ENCODE peak calls at places on chromosomes 2 and 18, in seven cellular contexts. Z, X, J, V, R, F and Q are unnamed samples.

GRCh38 chr18:48408111-48408726 is 964 bp downstream of the ZBTB7C start:
- DNase-seq in J (peak; percentile 28), F (no peak), R (no peak), X (no peak), Z (peak; percentile 21), V (no peak), Q (no peak)

GRCh38 chr18:37586641-37587225 is 21.1 kb upstream of the CELF4 start:
- DNase-seq in F (no peak), Z (no peak), R (no peak), V (no peak), J (no peak), X (no peak), Q (no peak)

GRCh38 chr18:11981633-11982366 is 493 bp downstream of the IMPA2 start:
- DNase-seq in Z (peak; percentile 42), V (no peak), X (peak; percentile 28), J (peak; percentile 62), R (no peak), F (peak; percentile 79), Q (no peak)

GRCh38 chr18:61388010-61388409 is 54.8 kb downstream of the CDH20 start:
- DNase-seq in V (no peak), F (no peak), X (peak; percentile 62), J (no peak), R (no peak), Z (no peak), Q (no peak)

GRCh38 chr2:29024882-29025430 is 43.9 kb downstream of the TOGARAM2 start:
- DNase-seq in F (no peak), J (no peak), V (no peak), Z (no peak), X (no peak), R (no peak), Q (no peak)

GRCh38 chr2:132662742-132663141 is 7.3 kb downstream of the LYPD1 start:
- DNase-seq in X (no peak), Z (no peak), R (no peak), F (no peak), V (no peak), J (no peak), Q (no peak)

GRCh38 chr2:234286118-234286598 is 210.7 kb downstream of the ARL4C start:
- DNase-seq in Z (no peak), X (peak; percentile 47), V (no peak), J (no peak), F (no peak), R (no peak), Q (peak; percentile 32)

GRCh38 chr2:147025611-147026010 is 819.2 kb upstream of the ACVR2A start:
- DNase-seq in V (no peak), J (no peak), X (peak; percentile 55), F (no peak), R (no peak), Z (no peak), Q (no peak)

GRCh38 chr18:79610461-79611039 is 69.1 kb upstream of the CTDP1 start:
- DNase-seq in J (no peak), R (no peak), F (peak; percentile 55), V (no peak), Z (no peak), X (no peak), Q (no peak)

GRCh38 chr2:183059561-183059960 is 19.0 kb upstream of the DUSP19 start:
- DNase-seq in X (peak; percentile 93), F (no peak), V (peak; percentile 56), J (no peak), Z (no peak), R (no peak), Q (no peak)

GRCh38 chr2:217685255-217685605 is 317.6 kb downstream of the TNS1 start:
- DNase-seq in V (peak; percentile 66), R (no peak), Z (no peak), X (peak; percentile 95), J (peak; percentile 21), F (peak; percentile 77), Q (no peak)

GRCh38 chr2:6370753-6371152 is 495.0 kb downstream of the CMPK2 start:
- DNase-seq in Z (no peak), X (no peak), V (no peak), F (no peak), J (no peak), R (no peak), Q (no peak)

GRCh38 chr2:53220969-53221368 is 546.6 kb upstream of the CHAC2 start:
- DNase-seq in V (no peak), F (no peak), J (no peak), Z (no peak), X (no peak), R (no peak), Q (no peak)

GRCh38 chr2:158663796-158664195 is 131.3 kb upstream of the DAPL1 start:
- DNase-seq in F (no peak), X (no peak), V (no peak), R (no peak), J (no peak), Z (no peak), Q (no peak)

GRCh38 chr18:57666818-57667497 is 45.3 kb upstream of the NARS1 start:
- DNase-seq in V (no peak), J (no peak), F (no peak), X (peak; percentile 83), Z (no peak), R (no peak), Q (no peak)

GRCh38 chr2:120600335-120600734 is 135.3 kb upstream of the GLI2 start:
- DNase-seq in V (no peak), J (no peak), R (no peak), X (no peak), F (no peak), Z (no peak), Q (no peak)

GRCh38 chr2:233360771-233361176 is 6.5 kb downstream of the DGKD start:
- DNase-seq in Z (no peak), X (no peak), F (no peak), R (no peak), J (no peak), V (no peak), Q (no peak)